ENCODE peak calls at places on chromosomes 16 and 17, in four cellular contexts. U is GM12878, M is K562, H is H1. T is an unnamed sample.
A peak's percentile ranks its signal among the peaks of the same experiment; 100 is the strongest.

GRCh38 chr17:49260011-49260921 is 29.7 kb upstream of the PHOSPHO1 start:
- DNase-seq in U (no peak), M (peak; percentile 39), H (peak; percentile 70), T (peak; percentile 81)

GRCh38 chr17:1958134-1958881 is 66.8 kb downstream of the RTN4RL1 start:
- DNase-seq in M (no peak), U (no peak), H (no peak), T (no peak)

GRCh38 chr16:14405611-14406537 is 224.2 kb downstream of the PARN start:
- DNase-seq in U (peak; percentile 77), M (peak; percentile 73), H (peak; percentile 100), T (peak; percentile 75)

GRCh38 chr16:12898556-12898955 is 2.8 kb upstream of the SHISA9 start:
- DNase-seq in H (no peak), U (no peak), M (no peak), T (no peak)

GRCh38 chr16:85129846-85130706 is 17.8 kb upstream of the CIBAR2 start:
- DNase-seq in U (no peak), H (no peak), M (no peak), T (no peak)

GRCh38 chr16:88784074-88784855 is 755 bp downstream of the PIEZO1 start:
- DNase-seq in U (no peak), M (peak; percentile 77), H (peak; percentile 83), T (peak; percentile 81)

GRCh38 chr17:54906713-54907112 is 6.1 kb downstream of the TOM1L1 start:
- DNase-seq in M (peak; percentile 51), U (no peak), H (no peak), T (no peak)

GRCh38 chr16:80323187-80323807 is 217.5 kb upstream of the DYNLRB2 start:
- DNase-seq in M (no peak), H (no peak), U (no peak), T (no peak)

GRCh38 chr17:66900126-66901010 is 64.1 kb upstream of the CACNG4 start:
- DNase-seq in U (no peak), H (no peak), M (peak; percentile 4), T (peak; percentile 60)

GRCh38 chr17:9470171-9470570 is 105.4 kb downstream of the STX8 start:
- DNase-seq in M (no peak), H (no peak), U (peak; percentile 25), T (no peak)

GRCh38 chr17:32264140-32264799 is 1.4 kb upstream of the RHBDL3 start:
- DNase-seq in M (no peak), H (no peak), U (no peak), T (no peak)

GRCh38 chr16:12272264-12272663 is 295.7 kb downstream of the SNX29 start:
- DNase-seq in U (no peak), M (no peak), H (no peak), T (no peak)

GRCh38 chr16:81513204-81514040 is 68.8 kb downstream of the CMIP start:
- DNase-seq in U (no peak), H (peak; percentile 63), M (no peak), T (no peak)

GRCh38 chr16:68257251-68257905 is 6.9 kb upstream of the SLC7A6 start:
- DNase-seq in H (no peak), U (no peak), M (no peak), T (no peak)

GRCh38 chr16:88070341-88070740 is 119.1 kb downstream of the BANP start:
- DNase-seq in M (no peak), H (no peak), U (no peak), T (no peak)

GRCh38 chr17:38702166-38702899 is 2.7 kb upstream of the MLLT6 start:
- DNase-seq in M (peak; percentile 92), U (no peak), H (peak; percentile 81), T (peak; percentile 94)

GRCh38 chr17:49365667-49366066 is 3.6 kb upstream of the ZNF652 start:
- DNase-seq in H (no peak), U (no peak), M (peak; percentile 37), T (peak; percentile 57)

GRCh38 chr16:1258906-1259759 is 3.3 kb downstream of the TPSD1 start:
- DNase-seq in U (no peak), H (no peak), M (no peak), T (peak; percentile 44)

GRCh38 chr17:2412561-2413021 is 11.7 kb upstream of the MNT start:
- DNase-seq in U (no peak), H (peak; percentile 57), M (no peak), T (peak; percentile 84)

GRCh38 chr16:89287777-89288576 is 70.5 kb downstream of the ZNF778 start:
- DNase-seq in U (no peak), M (no peak), H (no peak), T (no peak)

GRCh38 chr17:41697122-41697962 is 8.7 kb downstream of the EIF1 start:
- DNase-seq in H (no peak), M (peak; percentile 63), U (no peak), T (no peak)

GRCh38 chr17:63364387-63364786 is 81.7 kb downstream of the CYB561 start:
- DNase-seq in M (no peak), U (no peak), H (no peak), T (no peak)

GRCh38 chr17:16938496-16939270 is 33.2 kb downstream of the TNFRSF13B start:
- DNase-seq in M (no peak), H (no peak), U (no peak), T (no peak)

GRCh38 chr16:58638148-58639036 is 8.8 kb upstream of the CNOT1 start:
- DNase-seq in U (no peak), H (no peak), M (peak; percentile 60), T (no peak)

GRCh38 chr17:47953945-47954344 is 3.7 kb downstream of the PRR15L start:
- DNase-seq in U (no peak), M (no peak), H (no peak), T (no peak)

GRCh38 chr17:62824290-62825135 is 16.4 kb upstream of the MARCHF10 start:
- DNase-seq in H (no peak), U (no peak), M (no peak), T (no peak)

DNA sequence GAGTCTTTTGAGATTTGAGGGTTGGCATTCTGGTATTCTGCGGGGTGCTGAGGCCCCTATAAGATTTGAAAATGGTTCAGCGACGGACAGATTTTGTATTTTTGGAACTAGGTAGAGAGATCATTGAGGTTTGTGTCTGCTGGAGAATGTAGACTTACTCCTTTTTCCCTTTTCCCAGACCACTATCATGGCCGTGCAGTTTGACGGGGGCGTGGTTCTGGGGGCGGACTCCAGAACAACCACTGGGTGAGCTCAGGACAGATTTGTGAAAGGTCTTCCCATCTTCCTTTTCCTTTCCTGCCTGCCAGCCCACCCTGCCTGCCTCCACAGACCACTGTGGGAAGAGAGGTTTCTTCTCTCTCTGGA is 569 bp downstream of the PSMB6 start:
- DNase-seq in H (peak; percentile 63), U (no peak), M (peak; percentile 60), T (peak; percentile 75)
- H2AFZ ChIP-seq in H (peak overlapping the region; percentile 47), U (peak overlapping the region; percentile 95), M (peak overlapping the region; percentile 87), T (peak overlapping the region; percentile 60)

DNA sequence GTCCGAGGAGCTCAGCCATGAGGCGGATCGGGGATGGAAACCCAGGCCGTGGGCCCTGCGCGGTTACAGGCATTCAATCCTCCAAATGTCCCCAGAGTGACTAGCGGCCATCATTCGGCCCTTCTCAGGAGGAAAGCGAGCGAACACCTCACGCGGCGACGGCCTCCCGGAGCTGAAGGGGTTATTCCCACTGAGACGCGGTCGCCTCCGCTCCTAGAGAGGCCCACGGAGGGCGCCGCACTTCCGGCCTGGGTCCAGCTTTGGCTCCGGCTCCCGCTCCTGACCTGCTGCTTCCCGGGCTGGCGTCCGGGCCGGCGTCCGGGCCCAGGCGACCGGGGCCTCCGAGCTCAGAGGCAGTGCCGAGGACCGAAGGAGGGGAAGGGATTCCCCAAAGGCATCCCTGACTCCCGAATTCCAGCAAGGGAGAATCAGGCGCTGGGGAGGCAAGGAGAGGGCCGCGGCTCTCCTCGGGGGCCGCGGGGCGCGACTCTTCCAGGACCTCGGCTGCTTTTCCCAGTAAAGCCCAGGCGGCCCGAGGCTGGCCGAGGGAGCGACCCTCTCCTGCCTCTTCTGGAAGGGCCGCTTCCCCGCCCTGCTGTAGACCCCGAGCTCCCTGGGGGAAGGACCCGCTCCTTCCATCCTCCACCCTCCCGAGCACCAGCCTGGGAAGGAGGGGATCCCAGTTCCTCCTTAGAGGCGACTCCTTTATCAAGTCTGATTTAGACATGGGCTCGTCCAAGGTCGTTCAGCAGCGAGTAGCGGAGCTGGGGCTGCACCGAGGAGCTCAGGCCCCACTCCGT is 18.6 kb upstream of the ZNF629 start:
- DNase-seq in H (peak; percentile 84), U (no peak), M (peak; percentile 89), T (peak; percentile 96)
- TF ChIP-seq NRF1 in H (no peak), U (no peak), M (no peak), T (no peak)

DNA sequence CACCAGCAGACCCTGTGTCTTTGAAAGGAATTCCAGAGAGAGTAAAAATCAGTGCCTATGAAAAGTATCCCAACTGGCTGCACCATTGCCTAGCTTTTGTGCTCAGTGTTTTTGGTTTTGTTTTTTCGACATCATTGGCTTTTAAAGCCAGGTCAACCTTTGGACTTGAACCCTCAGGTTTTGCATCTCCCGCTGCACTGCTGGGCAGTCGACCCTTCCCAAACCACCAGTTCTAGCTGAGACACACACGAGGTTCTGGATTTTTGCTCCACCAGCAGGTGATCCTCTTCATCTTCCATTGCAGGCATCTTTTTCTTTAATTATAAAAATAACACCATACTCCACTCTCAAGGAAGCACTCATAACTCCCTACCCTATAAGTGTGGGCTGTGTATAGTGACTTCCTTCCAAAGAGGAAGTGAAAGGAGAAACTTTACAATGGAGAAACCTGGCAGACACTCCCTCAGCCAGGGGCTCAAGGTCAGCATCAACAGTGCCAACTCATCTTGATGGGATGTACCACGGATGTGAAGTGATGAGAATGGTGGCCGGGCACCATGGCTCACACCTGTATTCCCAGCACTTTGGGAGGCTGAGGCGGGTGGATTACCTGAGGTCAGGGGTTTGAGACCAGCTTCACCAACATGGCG is 57.8 kb downstream of the BMERB1 start:
- DNase-seq in H (no peak), M (no peak), U (no peak), T (no peak)
- TF ChIP-seq JUND in H (no peak), M (no peak), U (no peak), T (no peak)

GRCh38 chr17:77693776-77694175 is 264.7 kb upstream of the TNRC6C start:
- DNase-seq in M (no peak), H (no peak), U (no peak), T (no peak)
- H2AFZ ChIP-seq in M (no peak overlapping the region), H (no peak overlapping the region), U (no peak overlapping the region), T (no peak overlapping the region)

T was measured in SK-N-SH.